ENCODE peak calls at places on chromosome 11, in eight cellular contexts. C is A549, B is ovary, K is adrenal gland, T is sigmoid colon, S is NB4, Y is Peyer's patch, G is heart left ventricle. U is an unnamed sample.

GRCh38 chr11:59822989-59823566 is 12.5 kb upstream of the MRPL16 start:
- DNase-seq in C (peak), B (no peak), K (no peak), T (no peak), S (peak), Y (peak), G (no peak), U (no peak)

GRCh38 chr11:1232328-1233321 is 9.8 kb downstream of the MUC5B start:
- DNase-seq in C (no peak), B (no peak), K (no peak), T (peak), S (no peak), Y (no peak), G (no peak), U (no peak)

GRCh38 chr11:108857382-108857781 is 192.5 kb downstream of the DDX10 start:
- DNase-seq in C (no peak), B (peak), K (no peak), T (no peak), S (no peak), Y (no peak), G (peak), U (no peak)

GRCh38 chr11:65555693-65556231 is 2.4 kb downstream of the LTBP3 start:
- DNase-seq in C (peak), B (no peak), K (peak), T (peak), S (peak), Y (peak), G (peak), U (no peak)

GRCh38 chr11:118997627-118998387 is at the start of gene CENATAC:
- DNase-seq in C (peak), B (peak), K (peak), T (peak), S (peak), Y (peak), G (peak), U (peak)

GRCh38 chr11:72574046-72574445 is 100.2 kb downstream of the PDE2A start:
- DNase-seq in C (no peak), B (no peak), K (peak), T (no peak), S (no peak), Y (peak), G (no peak), U (no peak)

GRCh38 chr11:95584589-95584988 is 205.0 kb downstream of the FAM76B start:
- DNase-seq in C (no peak), B (no peak), K (no peak), T (no peak), S (no peak), Y (no peak), G (no peak), U (no peak)

GRCh38 chr11:131912127-131912526 is 541.7 kb downstream of the NTM start:
- DNase-seq in C (no peak), B (no peak), K (no peak), T (no peak), S (no peak), Y (no peak), G (no peak), U (no peak)

GRCh38 chr11:115153135-115153534 is 351.1 kb downstream of the CADM1 start:
- DNase-seq in C (peak), B (no peak), K (no peak), T (no peak), S (peak), Y (no peak), G (no peak), U (no peak)

GRCh38 chr11:6968816-6969215 is 42.6 kb downstream of the ZNF215 start:
- DNase-seq in C (no peak), B (no peak), K (no peak), T (no peak), S (no peak), Y (no peak), G (no peak), U (no peak)

GRCh38 chr11:86508604-86509471 is 134.2 kb downstream of the CCDC81 start:
- DNase-seq in C (peak), B (no peak), K (no peak), T (no peak), S (no peak), Y (no peak), G (no peak), U (no peak)

GRCh38 chr11:8839957-8840945 is 70.7 kb upstream of the AKIP1 start:
- DNase-seq in C (no peak), B (no peak), K (peak), T (peak), S (no peak), Y (peak), G (peak), U (no peak)

GRCh38 chr11:15590131-15590530 is 475.4 kb downstream of the INSC start:
- DNase-seq in C (no peak), B (no peak), K (no peak), T (no peak), S (no peak), Y (no peak), G (no peak), U (no peak)

GRCh38 chr11:61077936-61078335 is 24.4 kb upstream of the CD5 start:
- DNase-seq in C (no peak), B (no peak), K (no peak), T (no peak), S (no peak), Y (peak), G (no peak), U (no peak)

GRCh38 chr11:120331301-120331966 is 4.8 kb upstream of the ARHGEF12 start:
- DNase-seq in C (peak), B (peak), K (no peak), T (no peak), S (no peak), Y (no peak), G (peak), U (no peak)

GRCh38 chr11:112100457-112100856 is 13.8 kb downstream of the SDHD start:
- DNase-seq in C (no peak), B (no peak), K (no peak), T (no peak), S (no peak), Y (no peak), G (no peak), U (no peak)

GRCh38 chr11:4465411-4465810 is 16.3 kb downstream of the OR52K2 start:
- DNase-seq in C (no peak), B (no peak), K (no peak), T (no peak), S (no peak), Y (no peak), G (no peak), U (no peak)

GRCh38 chr11:58573451-58574104 is 2.1 kb downstream of the LPXN start:
- DNase-seq in C (peak), B (peak), K (peak), T (peak), S (peak), Y (peak), G (no peak), U (no peak)

GRCh38 chr11:36296925-36297604 is 977 bp downstream of the PRR5L start:
- DNase-seq in C (no peak), B (no peak), K (no peak), T (no peak), S (peak), Y (peak), G (no peak), U (no peak)

GRCh38 chr11:12693485-12694181 is 19.4 kb downstream of the TEAD1 start:
- DNase-seq in C (peak), B (peak), K (peak), T (peak), S (peak), Y (peak), G (peak), U (peak)

GRCh38 chr11:130473056-130473794 is 24.8 kb downstream of the ADAMTS15 start:
- DNase-seq in C (no peak), B (no peak), K (no peak), T (no peak), S (no peak), Y (no peak), G (peak), U (peak)

GRCh38 chr11:131977231-131977630 is 606.8 kb downstream of the NTM start:
- DNase-seq in C (no peak), B (no peak), K (no peak), T (no peak), S (no peak), Y (no peak), G (no peak), U (no peak)

GRCh38 chr11:79637219-79637618 is 196.4 kb upstream of the TENM4 start:
- DNase-seq in C (no peak), B (no peak), K (no peak), T (no peak), S (no peak), Y (no peak), G (no peak), U (no peak)

GRCh38 chr11:11580831-11581492 is 40.8 kb downstream of the GALNT18 start:
- DNase-seq in C (no peak), B (no peak), K (peak), T (no peak), S (no peak), Y (no peak), G (no peak), U (peak)

GRCh38 chr11:72758690-72759389 is 6.6 kb upstream of the ARAP1 start:
- DNase-seq in C (no peak), B (peak), K (no peak), T (no peak), S (no peak), Y (peak), G (peak), U (no peak)

GRCh38 chr11:106162190-106162589 is 84.7 kb downstream of the AASDHPPT start:
- DNase-seq in C (no peak), B (no peak), K (no peak), T (no peak), S (no peak), Y (no peak), G (no peak), U (no peak)

GRCh38 chr11:17766590-17766989 is 32.0 kb downstream of the KCNC1 start:
- DNase-seq in C (peak), B (no peak), K (no peak), T (no peak), S (no peak), Y (no peak), G (no peak), U (no peak)

GRCh38 chr11:19736831-19737230 is 24.2 kb downstream of the NAV2 start:
- DNase-seq in C (no peak), B (no peak), K (no peak), T (no peak), S (no peak), Y (no peak), G (no peak), U (no peak)

GRCh38 chr11:117535870-117536411 is 208.3 kb downstream of the CEP164 start:
- DNase-seq in C (no peak), B (no peak), K (no peak), T (no peak), S (no peak), Y (no peak), G (no peak), U (no peak)

GRCh38 chr11:113952070-113952469 is 22.8 kb upstream of the HTR3A start:
- DNase-seq in C (no peak), B (no peak), K (no peak), T (no peak), S (peak), Y (no peak), G (no peak), U (no peak)

GRCh38 chr11:35478411-35479139 is 46.8 kb downstream of the PAMR1 start:
- DNase-seq in C (no peak), B (no peak), K (no peak), T (no peak), S (no peak), Y (peak), G (no peak), U (no peak)

GRCh38 chr11:117824571-117825537 is at the start of gene FXYD2:
- DNase-seq in C (no peak), B (peak), K (peak), T (peak), S (no peak), Y (peak), G (peak), U (no peak)

GRCh38 chr11:118975771-118976709 is 4.5 kb downstream of the FOXR1 start:
- DNase-seq in C (no peak), B (no peak), K (no peak), T (no peak), S (no peak), Y (no peak), G (no peak), U (no peak)

GRCh38 chr11:102428696-102429095 is 23.9 kb downstream of the TMEM123 start:
- DNase-seq in C (no peak), B (no peak), K (no peak), T (no peak), S (no peak), Y (no peak), G (no peak), U (no peak)

GRCh38 chr11:21018248-21018647 is 348.9 kb downstream of the NELL1 start:
- DNase-seq in C (no peak), B (no peak), K (no peak), T (no peak), S (no peak), Y (no peak), G (no peak), U (no peak)

GRCh38 chr11:110295086-110295485 is 1.3 kb downstream of the RDX start:
- DNase-seq in C (no peak), B (no peak), K (no peak), T (no peak), S (no peak), Y (no peak), G (no peak), U (no peak)

GRCh38 chr11:91653091-91653754 is 571.4 kb upstream of the FAT3 start:
- DNase-seq in C (no peak), B (no peak), K (no peak), T (peak), S (no peak), Y (no peak), G (no peak), U (no peak)

GRCh38 chr11:105202844-105203548 is 63.4 kb upstream of the CARD18 start:
- DNase-seq in C (peak), B (no peak), K (no peak), T (no peak), S (no peak), Y (no peak), G (no peak), U (no peak)

GRCh38 chr11:96049426-96049825 is 125.5 kb upstream of the MTMR2 start:
- DNase-seq in C (no peak), B (no peak), K (no peak), T (no peak), S (no peak), Y (no peak), G (no peak), U (no peak)

GRCh38 chr11:5689551-5689983 is at the start of gene TRIM22:
- DNase-seq in C (no peak), B (peak), K (no peak), T (no peak), S (peak), Y (peak), G (peak), U (no peak)
- H3K4me3 ChIP-seq in C (no peak), B (peak), K (peak), T (peak), S (peak), Y (peak), G (peak), U (peak)

DNA sequence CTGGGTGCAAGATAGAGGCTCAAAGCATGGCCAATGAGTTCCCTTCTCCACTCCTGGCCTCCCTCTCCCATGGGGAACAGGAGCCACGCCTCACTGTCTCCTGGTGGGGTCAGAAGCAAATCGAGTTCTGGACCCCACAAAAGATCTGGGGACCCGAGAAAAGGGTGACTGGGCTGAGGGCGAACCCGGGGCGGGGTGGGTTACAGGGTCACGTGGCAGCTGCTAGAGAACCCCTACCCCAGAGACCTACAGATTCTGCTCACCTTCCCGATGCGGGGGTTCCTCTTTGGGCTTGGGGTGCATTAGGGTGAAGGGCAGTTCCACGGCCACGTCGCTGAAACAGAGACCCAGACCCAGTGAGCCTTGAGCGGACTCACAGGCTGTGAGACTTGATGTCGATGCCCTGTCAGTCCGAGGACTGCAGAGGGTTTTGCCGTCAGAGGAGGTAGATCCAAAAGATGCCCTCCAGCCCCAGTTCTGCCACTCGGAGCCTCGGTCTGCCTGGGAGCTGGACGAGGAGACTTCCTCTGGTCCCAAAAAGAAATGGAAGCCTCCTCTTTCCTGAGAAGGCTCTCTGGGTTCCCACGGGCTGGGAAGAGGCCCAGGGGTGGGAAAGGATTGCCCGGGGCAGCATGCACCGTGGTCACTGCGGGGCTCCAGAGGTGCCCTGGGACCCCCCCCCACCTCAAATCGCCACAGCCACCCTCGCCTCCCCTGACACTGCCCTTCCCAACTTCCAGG is 28.2 kb downstream of the TPBGL start:
- DNase-seq in C (no peak), B (no peak), K (no peak), T (peak), S (no peak), Y (peak), G (no peak), U (no peak)
- TF ChIP-seq POLR2A in C (no peak), B (no peak), K (no peak), T (no peak), S (no peak), Y (no peak), G (no peak), U (no peak)

GRCh38 chr11:44936527-44936926 is 14.2 kb downstream of the TP53I11 start:
- DNase-seq in C (peak), B (peak), K (peak), T (peak), S (peak), Y (peak), G (peak), U (no peak)
- H3K4me3 ChIP-seq in C (no peak), B (no peak), K (no peak), T (no peak), S (no peak), Y (no peak), G (no peak), U (no peak)

GRCh38 chr11:68036141-68036716 is 2.6 kb upstream of the TCIRG1 start:
- DNase-seq in C (no peak), B (no peak), K (peak), T (peak), S (peak), Y (no peak), G (no peak), U (no peak)

GRCh38 chr11:68038226-68038717 is 553 bp upstream of the TCIRG1 start:
- DNase-seq in C (no peak), B (peak), K (peak), T (no peak), S (no peak), Y (no peak), G (peak), U (no peak)

GRCh38 chr11:68035266-68035876 is 3.5 kb upstream of the TCIRG1 start:
- DNase-seq in C (no peak), B (no peak), K (no peak), T (no peak), S (no peak), Y (no peak), G (no peak), U (no peak)

GRCh38 chr11:68037481-68038225 is 1.2 kb upstream of the TCIRG1 start:
- DNase-seq in C (no peak), B (peak), K (peak), T (peak), S (no peak), Y (no peak), G (no peak), U (no peak)

DNA sequence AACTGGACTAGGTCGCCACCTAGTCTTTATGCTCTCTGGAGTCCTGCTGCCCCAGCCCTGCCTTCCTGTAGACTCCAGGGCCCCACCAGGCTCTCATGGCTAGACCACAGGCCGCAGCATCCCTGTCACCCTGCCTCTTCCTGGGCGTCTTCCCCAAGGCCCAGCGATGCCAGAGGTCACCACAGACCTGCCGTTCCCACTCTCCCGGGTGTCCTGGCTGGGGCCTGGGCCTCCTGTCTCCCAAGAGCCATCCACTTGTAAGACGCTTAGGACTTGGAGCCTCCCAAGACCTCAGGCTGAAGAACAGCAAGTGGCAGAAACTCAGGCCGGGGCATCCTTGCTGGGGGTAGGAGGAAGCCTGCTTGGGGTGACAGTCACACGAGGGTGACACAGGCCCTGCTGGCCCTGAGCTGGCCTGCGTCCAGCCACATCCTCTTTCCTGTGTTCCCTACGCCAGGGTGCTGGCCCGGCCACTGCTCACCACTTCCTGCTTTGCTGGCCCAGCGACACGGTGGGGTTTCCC is 2.0 kb upstream of the TCIRG1 start:
- DNase-seq in C (no peak), B (peak), K (peak), T (peak), S (peak), Y (peak), G (peak), U (no peak)
- TF ChIP-seq POLR2A in C (peak), B (no peak), K (no peak), T (no peak), S (no peak), Y (no peak), G (no peak), U (no peak)

GRCh38 chr11:2269601-2270321 is 627 bp downstream of the ASCL2 start:
- DNase-seq in C (peak), B (no peak), K (peak), T (no peak), S (peak), Y (peak), G (peak), U (peak)
- H3K4me3 ChIP-seq in C (peak), B (peak), K (peak), T (peak), S (peak), Y (peak), G (peak), U (peak)

GRCh38 chr11:209275-210121 is 2.0 kb downstream of the RIC8A start:
- DNase-seq in C (peak), B (no peak), K (no peak), T (peak), S (peak), Y (peak), G (no peak), U (no peak)

GRCh38 chr11:208917-209260 is 1.4 kb downstream of the RIC8A start:
- DNase-seq in C (no peak), B (peak), K (peak), T (no peak), S (no peak), Y (no peak), G (no peak), U (no peak)

GRCh38 chr11:206516-207212 is 535 bp downstream of the BET1L start:
- DNase-seq in C (no peak), B (no peak), K (no peak), T (peak), S (peak), Y (peak), G (no peak), U (no peak)

GRCh38 chr11:207213-208176 is at the start of the genes BET1L and RIC8A:
- DNase-seq in C (peak), B (peak), K (peak), T (peak), S (peak), Y (peak), G (peak), U (peak)

GRCh38 chr11:208177-208916 is 839 bp downstream of the RIC8A start:
- DNase-seq in C (peak), B (peak), K (peak), T (peak), S (peak), Y (peak), G (peak), U (no peak)
- TF ChIP-seq POLR2A in C (peak), B (peak), K (peak), T (peak), S (peak), Y (peak), G (peak), U (peak)

GRCh38 chr11:127000291-127000968 is at the start of gene KIRREL3:
- DNase-seq in C (peak), B (no peak), K (no peak), T (no peak), S (no peak), Y (no peak), G (no peak), U (no peak)
- H3K4me3 ChIP-seq in C (peak), B (no peak), K (peak), T (peak), S (no peak), Y (peak), G (peak), U (peak)